ENCODE peak calls at places on chromosomes 3 and 15, in seven cellular contexts. M is AG04449, T is posterior cingulate gyrus, U is NCI-H510A treated with DMSO at 0.1 percent for 48 hours, S is astrocyte, C is anterior cingulate cortex, H is cardiac muscle cell. F is an unnamed sample.

GRCh38 chr3:14536837-14537589 is 3.1 kb downstream of the GRIP2 start:
- DNase-seq in M (no peak), T (no peak), U (no peak), S (no peak), C (no peak), H (no peak), F (no peak)

GRCh38 chr15:30903497-30904187 is at the start of gene FAN1:
- DNase-seq in M (peak; percentile 23), T (peak; percentile 92), U (peak; percentile 71), S (peak; percentile 81), C (peak; percentile 81), H (peak; percentile 91), F (peak; percentile 83)

GRCh38 chr3:42504334-42505202 is 2.1 kb downstream of the VIPR1 start:
- DNase-seq in M (no peak), T (peak; percentile 5), U (no peak), S (no peak), C (no peak), H (no peak), F (no peak)

GRCh38 chr3:142844339-142844977 is 44.4 kb downstream of the PCOLCE2 start:
- DNase-seq in M (no peak), T (no peak), U (peak; percentile 8), S (peak; percentile 48), C (no peak), H (peak; percentile 58), F (no peak)

GRCh38 chr15:70120954-70121655 is 23.4 kb upstream of the TLE3 start:
- DNase-seq in M (no peak), T (no peak), U (no peak), S (peak; percentile 8), C (no peak), H (no peak), F (no peak)

GRCh38 chr3:186965141-186965879 is 35.0 kb downstream of the ST6GAL1 start:
- DNase-seq in M (no peak), T (no peak), U (no peak), S (no peak), C (no peak), H (peak; percentile 61), F (no peak)

GRCh38 chr15:91426412-91426811 is 326.4 kb downstream of the SV2B start:
- DNase-seq in M (no peak), T (no peak), U (no peak), S (peak; percentile 67), C (no peak), H (no peak), F (no peak)

GRCh38 chr3:12675115-12675810 is 11.3 kb upstream of the RAF1 start:
- DNase-seq in M (no peak), T (no peak), U (no peak), S (no peak), C (no peak), H (no peak), F (no peak)

GRCh38 chr3:100603449-100603848 is 6.0 kb upstream of the ADGRG7 start:
- DNase-seq in M (no peak), T (no peak), U (peak; percentile 21), S (no peak), C (no peak), H (peak; percentile 48), F (no peak)

F was measured in hypothalamus.